ENCODE peak calls at places on chromosome 2, in four cellular contexts. One of them, this sample, is unnamed.

GRCh38 chr2:21096458-21096857 is 27.3 kb upstream of the TDRD15 start:
- DNase-seq in foreskin fibroblast: no peak
- DNase-seq in prostate gland: no peak
- DNase-seq in AG04449: no peak
- DNase-seq in this sample: peak

GRCh38 chr2:230794472-230794871 is 70.3 kb upstream of the ITM2C start:
- DNase-seq in AG04449: no peak
- DNase-seq in prostate gland: no peak
- DNase-seq in foreskin fibroblast: no peak
- DNase-seq in this sample: no peak

GRCh38 chr2:200616193-200616592 is 30.4 kb downstream of the AOX1 start:
- DNase-seq in AG04449: no peak
- DNase-seq in foreskin fibroblast: peak
- DNase-seq in prostate gland: no peak
- DNase-seq in this sample: no peak

GRCh38 chr2:167318581-167318980 is 430.3 kb downstream of the XIRP2 start:
- DNase-seq in AG04449: no peak
- DNase-seq in prostate gland: no peak
- DNase-seq in foreskin fibroblast: no peak
- DNase-seq in this sample: no peak

GRCh38 chr2:197181491-197181890 is 129.1 kb downstream of the ANKRD44 start:
- DNase-seq in AG04449: no peak
- DNase-seq in prostate gland: no peak
- DNase-seq in foreskin fibroblast: peak
- DNase-seq in this sample: no peak

GRCh38 chr2:53989210-53989862 is 18.5 kb upstream of the PSME4 start:
- DNase-seq in prostate gland: no peak
- DNase-seq in foreskin fibroblast: no peak
- DNase-seq in AG04449: no peak
- DNase-seq in this sample: no peak

GRCh38 chr2:144946263-144946662 is 426.3 kb upstream of the ZEB2 start:
- DNase-seq in prostate gland: no peak
- DNase-seq in AG04449: no peak
- DNase-seq in foreskin fibroblast: peak
- DNase-seq in this sample: no peak

GRCh38 chr2:26562811-26563645 is 78.1 kb downstream of the CIB4 start:
- DNase-seq in prostate gland: peak
- DNase-seq in AG04449: no peak
- DNase-seq in foreskin fibroblast: no peak
- DNase-seq in this sample: peak

GRCh38 chr2:200479617-200480292 is 30.1 kb downstream of the KCTD18 start:
- DNase-seq in foreskin fibroblast: peak
- DNase-seq in prostate gland: peak
- DNase-seq in AG04449: peak
- DNase-seq in this sample: no peak

GRCh38 chr2:104434363-104434792 is 419.5 kb upstream of the POU3F3 start:
- DNase-seq in AG04449: no peak
- DNase-seq in foreskin fibroblast: no peak
- DNase-seq in prostate gland: peak
- DNase-seq in this sample: no peak

GRCh38 chr2:185208261-185208660 is 530.3 kb upstream of the FSIP2 start:
- DNase-seq in foreskin fibroblast: no peak
- DNase-seq in AG04449: no peak
- DNase-seq in prostate gland: no peak
- DNase-seq in this sample: no peak

GRCh38 chr2:120028795-120029194 is 15.9 kb downstream of the EPB41L5 start:
- DNase-seq in AG04449: no peak
- DNase-seq in foreskin fibroblast: no peak
- DNase-seq in prostate gland: no peak
- DNase-seq in this sample: no peak
- H3K4me3 ChIP-seq in AG04449: no peak
- H3K4me3 ChIP-seq in foreskin fibroblast: no peak
- H3K4me3 ChIP-seq in prostate gland: no peak
- H3K4me3 ChIP-seq in this sample: no peak

GRCh38 chr2:11836647-11837219 is 90.3 kb downstream of the LPIN1 start:
- DNase-seq in AG04449: no peak
- DNase-seq in foreskin fibroblast: no peak
- DNase-seq in prostate gland: no peak
- DNase-seq in this sample: no peak

GRCh38 chr2:11837875-11838734 is 91.7 kb downstream of the LPIN1 start:
- DNase-seq in foreskin fibroblast: no peak
- DNase-seq in AG04449: no peak
- DNase-seq in prostate gland: no peak
- DNase-seq in this sample: no peak

GRCh38 chr2:11833601-11834000 is 87.2 kb downstream of the LPIN1 start:
- DNase-seq in foreskin fibroblast: peak
- DNase-seq in prostate gland: no peak
- DNase-seq in AG04449: peak
- DNase-seq in this sample: no peak

GRCh38 chr2:11832531-11832930 is 86.1 kb downstream of the LPIN1 start:
- DNase-seq in AG04449: no peak
- DNase-seq in foreskin fibroblast: no peak
- DNase-seq in prostate gland: no peak
- DNase-seq in this sample: no peak

GRCh38 chr2:11835403-11835802 is 89.0 kb downstream of the LPIN1 start:
- DNase-seq in foreskin fibroblast: peak
- DNase-seq in prostate gland: no peak
- DNase-seq in AG04449: no peak
- DNase-seq in this sample: no peak
- TF ChIP-seq CTCF in foreskin fibroblast: no peak
- TF ChIP-seq CTCF in prostate gland: no peak
- TF ChIP-seq CTCF in AG04449: no peak
- TF ChIP-seq CTCF in this sample: peak

GRCh38 chr2:232363784-232364615 is 14.6 kb upstream of the ALPP start:
- DNase-seq in foreskin fibroblast: peak
- DNase-seq in AG04449: no peak
- DNase-seq in prostate gland: no peak
- DNase-seq in this sample: no peak
- H3K4me3 ChIP-seq in foreskin fibroblast: no peak
- H3K4me3 ChIP-seq in AG04449: no peak
- H3K4me3 ChIP-seq in prostate gland: no peak
- H3K4me3 ChIP-seq in this sample: no peak

GRCh38 chr2:163471947-163472346 is 263.9 kb downstream of the FIGN start:
- DNase-seq in AG04449: no peak
- DNase-seq in prostate gland: no peak
- DNase-seq in foreskin fibroblast: peak
- DNase-seq in this sample: no peak
- TF ChIP-seq CTCF in AG04449: peak
- TF ChIP-seq CTCF in prostate gland: no peak
- TF ChIP-seq CTCF in foreskin fibroblast: peak
- TF ChIP-seq CTCF in this sample: peak

DNA sequence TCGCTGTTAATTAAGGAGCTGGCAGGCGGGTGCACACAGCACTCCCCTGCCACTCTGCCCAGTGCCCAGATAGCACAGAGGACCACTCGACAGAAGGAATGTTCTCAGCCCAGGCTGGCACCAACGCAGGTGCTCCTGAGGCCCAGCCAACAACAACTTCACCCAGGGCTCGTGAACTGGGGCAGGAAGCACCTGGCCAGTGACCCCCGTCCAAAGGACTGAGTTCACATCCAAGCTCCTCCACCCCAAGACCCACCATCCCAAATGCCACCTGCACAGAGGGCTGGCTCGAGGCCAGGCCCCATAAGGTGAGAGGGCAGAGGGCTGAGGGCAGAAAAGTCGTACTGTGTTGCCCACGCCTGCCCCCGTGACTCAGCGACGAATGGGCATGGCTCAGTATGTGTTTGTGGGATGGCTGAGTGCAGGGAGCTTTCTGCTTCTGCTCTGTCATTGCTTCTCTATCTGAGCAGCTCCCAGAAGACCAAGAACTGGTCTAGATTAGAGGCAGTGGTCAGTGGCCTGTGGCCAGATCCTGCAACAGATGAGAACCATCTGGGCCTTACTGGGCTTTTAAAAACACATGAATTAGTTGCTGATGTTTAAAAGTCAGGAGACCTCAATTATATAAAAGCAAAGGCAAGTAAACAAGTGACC is 68.4 kb downstream of the POLR1A start:
- DNase-seq in foreskin fibroblast: peak
- DNase-seq in prostate gland: no peak
- DNase-seq in AG04449: no peak
- DNase-seq in this sample: no peak
- H3K4me3 ChIP-seq in foreskin fibroblast: no peak
- H3K4me3 ChIP-seq in prostate gland: no peak
- H3K4me3 ChIP-seq in AG04449: no peak
- H3K4me3 ChIP-seq in this sample: no peak

This sample was measured in retinal pigment epithelial cell.